ENCODE peak calls at places on chromosomes 1 and 21, in eight cellular contexts. B is left colon; I is hepatic stellate cell; J is endothelial cell; R is CD8-positive, alpha-beta memory T cell; H is stimulated activated CD4-positive, alpha-beta T cell treated with anti-CD3 and anti-CD28 coated beads, Interleukin-4, amount 100 ng/mL, for 1 hour; V is pulmonary artery endothelial cell; N is NCI-H1694. W is an unnamed sample.

GRCh38 chr1:201172999-201173610 is 17.5 kb upstream of the IGFN1 start:
- DNase-seq in B (no peak), I (no peak), J (no peak), R (no peak), H (no peak), V (no peak), N (no peak), W (no peak)

GRCh38 chr1:116115476-116115875 is 4.3 kb downstream of the MAB21L3 start:
- DNase-seq in B (no peak), I (peak), J (no peak), R (no peak), H (no peak), V (no peak), N (no peak), W (no peak)

GRCh38 chr1:207454046-207454964 is at the start of gene CR2:
- DNase-seq in B (peak), I (no peak), J (peak), R (peak), H (peak), V (no peak), N (no peak), W (peak)

GRCh38 chr1:21641967-21642366 is 27.2 kb downstream of the RAP1GAP start:
- DNase-seq in B (no peak), I (no peak), J (no peak), R (no peak), H (no peak), V (no peak), N (no peak), W (no peak)

GRCh38 chr1:202618387-202619022 is 91.7 kb downstream of the SYT2 start:
- DNase-seq in B (no peak), I (peak), J (no peak), R (no peak), H (no peak), V (no peak), N (no peak), W (no peak)

GRCh38 chr1:209831615-209832014 is 3.8 kb downstream of the UTP25 start:
- DNase-seq in B (no peak), I (peak), J (no peak), R (no peak), H (no peak), V (no peak), N (no peak), W (no peak)

GRCh38 chr1:110060034-110060661 is 10.3 kb downstream of the ALX3 start:
- DNase-seq in B (peak), I (no peak), J (peak), R (peak), H (peak), V (no peak), N (peak), W (peak)

GRCh38 chr1:81470250-81470649 is 330.5 kb upstream of the ADGRL2 start:
- DNase-seq in B (no peak), I (no peak), J (no peak), R (no peak), H (no peak), V (no peak), N (no peak), W (no peak)

GRCh38 chr1:183293243-183293642 is 107.2 kb downstream of the LAMC2 start:
- DNase-seq in B (no peak), I (no peak), J (no peak), R (no peak), H (no peak), V (no peak), N (no peak), W (no peak)

GRCh38 chr21:45305831-45306230 is 18.1 kb upstream of the POFUT2 start:
- DNase-seq in B (peak), I (no peak), J (no peak), R (no peak), H (no peak), V (no peak), N (no peak), W (no peak)

GRCh38 chr1:94349853-94350252 is 68.3 kb upstream of the ABCD3 start:
- DNase-seq in B (no peak), I (no peak), J (no peak), R (no peak), H (no peak), V (no peak), N (no peak), W (no peak)

GRCh38 chr1:241323510-241323909 is 33.5 kb downstream of the RGS7 start:
- DNase-seq in B (peak), I (peak), J (peak), R (no peak), H (no peak), V (peak), N (no peak), W (no peak)

GRCh38 chr1:230976360-230976759 is 2.3 kb downstream of the TTC13 start:
- DNase-seq in B (no peak), I (no peak), J (no peak), R (no peak), H (no peak), V (no peak), N (no peak), W (no peak)

GRCh38 chr1:201334325-201335173 is 42.9 kb downstream of the TNNT2 start:
- DNase-seq in B (no peak), I (no peak), J (no peak), R (no peak), H (no peak), V (no peak), N (no peak), W (no peak)

GRCh38 chr1:107942829-107943228 is 22.2 kb downstream of the VAV3 start:
- DNase-seq in B (no peak), I (no peak), J (no peak), R (no peak), H (no peak), V (no peak), N (no peak), W (no peak)

GRCh38 chr1:229882621-229883020 is 184.4 kb upstream of the GALNT2 start:
- DNase-seq in B (no peak), I (no peak), J (no peak), R (no peak), H (no peak), V (no peak), N (peak), W (no peak)

GRCh38 chr1:13702425-13703127 is 2.6 kb downstream of the PRDM2 start:
- DNase-seq in B (no peak), I (no peak), J (no peak), R (peak), H (peak), V (no peak), N (no peak), W (peak)

GRCh38 chr1:27551953-27552312 is 52.0 kb downstream of the AHDC1 start:
- DNase-seq in B (no peak), I (no peak), J (no peak), R (no peak), H (no peak), V (no peak), N (no peak), W (no peak)

GRCh38 chr1:19096036-19096833 is 113.8 kb downstream of the UBR4 start:
- DNase-seq in B (peak), I (peak), J (peak), R (no peak), H (no peak), V (no peak), N (peak), W (no peak)

GRCh38 chr1:226602186-226603029 is 53.8 kb downstream of the STUM start:
- DNase-seq in B (peak), I (peak), J (no peak), R (no peak), H (no peak), V (no peak), N (no peak), W (no peak)

GRCh38 chr21:35062016-35062415 is 12.9 kb upstream of the RUNX1 start:
- DNase-seq in B (no peak), I (no peak), J (no peak), R (no peak), H (no peak), V (no peak), N (no peak), W (no peak)

GRCh38 chr1:154736840-154737239 is 128.9 kb upstream of the ADAR start:
- DNase-seq in B (no peak), I (peak), J (no peak), R (no peak), H (peak), V (no peak), N (no peak), W (peak)

GRCh38 chr1:110615548-110616130 is 9.5 kb upstream of the KCNA2 start:
- DNase-seq in B (peak), I (peak), J (peak), R (no peak), H (peak), V (peak), N (peak), W (peak)

GRCh38 chr1:167808104-167808503 is 86.3 kb downstream of the MPZL1 start:
- DNase-seq in B (no peak), I (peak), J (no peak), R (no peak), H (no peak), V (no peak), N (no peak), W (no peak)

GRCh38 chr21:41399401-41399800 is 26.6 kb upstream of the MX1 start:
- DNase-seq in B (no peak), I (no peak), J (no peak), R (no peak), H (no peak), V (no peak), N (no peak), W (no peak)

GRCh38 chr1:233518344-233518743 is 95.6 kb upstream of the KCNK1 start:
- DNase-seq in B (peak), I (no peak), J (peak), R (no peak), H (no peak), V (no peak), N (peak), W (peak)

GRCh38 chr21:25176637-25177412 is 430.5 kb downstream of the MRPL39 start:
- DNase-seq in B (no peak), I (no peak), J (no peak), R (no peak), H (no peak), V (no peak), N (no peak), W (no peak)

GRCh38 chr1:63405021-63405420 is 37.6 kb downstream of the ALG6 start:
- DNase-seq in B (no peak), I (no peak), J (no peak), R (no peak), H (no peak), V (no peak), N (no peak), W (no peak)

GRCh38 chr1:161081519-161081918 is 7.8 kb downstream of the NECTIN4 start:
- DNase-seq in B (no peak), I (no peak), J (no peak), R (no peak), H (no peak), V (no peak), N (no peak), W (no peak)

GRCh38 chr21:39676054-39676771 is 63.5 kb downstream of the B3GALT5 start:
- DNase-seq in B (no peak), I (no peak), J (no peak), R (no peak), H (no peak), V (no peak), N (peak), W (no peak)

GRCh38 chr1:55143686-55144085 is 71.5 kb downstream of the USP24 start:
- DNase-seq in B (no peak), I (no peak), J (no peak), R (no peak), H (no peak), V (no peak), N (no peak), W (peak)

GRCh38 chr1:222288056-222288455 is 259.8 kb downstream of the HHIPL2 start:
- DNase-seq in B (no peak), I (no peak), J (no peak), R (no peak), H (no peak), V (no peak), N (no peak), W (no peak)

GRCh38 chr1:98044071-98044697 is 123.3 kb upstream of the DPYD start:
- DNase-seq in B (no peak), I (peak), J (no peak), R (no peak), H (no peak), V (no peak), N (no peak), W (no peak)

GRCh38 chr1:244918422-244919319 is 54.3 kb upstream of the HNRNPU start:
- DNase-seq in B (peak), I (peak), J (peak), R (peak), H (peak), V (no peak), N (peak), W (peak)

GRCh38 chr1:150621497-150622113 is 7.8 kb downstream of the ENSA start:
- DNase-seq in B (peak), I (peak), J (peak), R (peak), H (peak), V (no peak), N (peak), W (peak)

GRCh38 chr1:37478451-37478871 is 4.1 kb downstream of the ZC3H12A start:
- DNase-seq in B (peak), I (no peak), J (no peak), R (no peak), H (peak), V (no peak), N (no peak), W (peak)

W was measured in activated naive CD8-positive, alpha-beta T cell treated with anti-CD3 and anti-CD28 coated beads for 36 hours.